ENCODE peak calls at places on chromosomes 16 and 17, in four cellular contexts. E, U, J and I are unnamed samples.

GRCh38 chr17:40459646-40460584 is 16.7 kb downstream of the IGFBP4 start:
- DNase-seq in E (no peak), U (no peak), J (no peak), I (no peak)

GRCh38 chr17:45371414-45372324 is 54.8 kb upstream of the MAP3K14 start:
- DNase-seq in E (no peak), U (peak), J (peak), I (peak)

GRCh38 chr17:17943281-17943984 is 28.8 kb downstream of the TOM1L2 start:
- DNase-seq in E (no peak), U (no peak), J (no peak), I (no peak)

GRCh38 chr16:3546990-3547682 is 30.1 kb downstream of the NLRC3 start:
- DNase-seq in E (no peak), U (no peak), J (no peak), I (no peak)

GRCh38 chr16:4328580-4329353 is 12.9 kb downstream of the GLIS2 start:
- DNase-seq in E (no peak), U (no peak), J (peak), I (no peak)

GRCh38 chr17:68944435-68945035 is 10.7 kb downstream of the ABCA8 start:
- DNase-seq in E (no peak), U (no peak), J (no peak), I (no peak)

GRCh38 chr16:85988306-85988705 is 89.3 kb downstream of the IRF8 start:
- DNase-seq in E (no peak), U (no peak), J (no peak), I (no peak)

GRCh38 chr16:57042157-57043111 is 49.9 kb upstream of the CPNE2 start:
- DNase-seq in E (peak), U (peak), J (no peak), I (no peak)

GRCh38 chr16:58222532-58223316 is 24.8 kb upstream of the CSNK2A2 start:
- DNase-seq in E (no peak), U (no peak), J (no peak), I (no peak)

GRCh38 chr16:11326737-11327276 is 18.5 kb upstream of the RMI2 start:
- DNase-seq in E (no peak), U (no peak), J (no peak), I (no peak)

GRCh38 chr17:17856386-17856785 is 19.6 kb upstream of the SREBF1 start:
- DNase-seq in E (no peak), U (no peak), J (no peak), I (no peak)